ENCODE peak calls at places on chromosome 22, in six cellular contexts. Z, O, B, G, H and T are unnamed samples. For H3K4me1, the result is how much of the 10 kb centered on the place peaks cover.

GRCh38 chr22:37696657-37697539 is at the start of gene TRIOBP:
- DNase-seq in G (peak), B (peak), Z (peak), H (peak), O (peak), T (peak)

GRCh38 chr22:19720150-19720827 is 3.0 kb upstream of the GP1BB start:
- DNase-seq in G (no peak), O (no peak), Z (no peak), H (no peak), B (no peak), T (no peak)

GRCh38 chr22:44571566-44572413 is 73.8 kb upstream of the RTL6 start:
- DNase-seq in B (no peak), Z (no peak), H (no peak), O (no peak), G (no peak), T (no peak)

GRCh38 chr22:50269573-50270301 is 443 bp downstream of the MAPK11 start:
- DNase-seq in H (peak), O (no peak), Z (peak), B (no peak), G (no peak), T (peak)

GRCh38 chr22:37309221-37310074 is 27.1 kb downstream of the CYTH4 start:
- DNase-seq in O (no peak), B (no peak), G (no peak), H (no peak), Z (peak), T (peak)

GRCh38 chr22:45268958-45269844 is 15.5 kb upstream of the UPK3A start:
- DNase-seq in B (peak), Z (peak), H (peak), O (peak), G (no peak), T (peak)

GRCh38 chr22:26536762-26537134 is 24.5 kb upstream of the TFIP11 start:
- DNase-seq in O (no peak), G (no peak), H (no peak), Z (no peak), B (no peak), T (no peak)

GRCh38 chr22:19497245-19497644 is 17.5 kb downstream of the CDC45 start:
- DNase-seq in B (no peak), Z (no peak), O (peak), G (no peak), H (no peak), T (no peak)

GRCh38 chr22:49712195-49712791 is 115.4 kb downstream of the BRD1 start:
- DNase-seq in B (no peak), Z (no peak), H (peak), G (no peak), O (no peak), T (peak)

GRCh38 chr22:37079668-37080171 is 28.2 kb downstream of the KCTD17 start:
- DNase-seq in G (no peak), Z (peak), B (no peak), H (no peak), O (peak), T (peak)

GRCh38 chr22:38754247-38755154 is 1.3 kb downstream of the SUN2 start:
- DNase-seq in H (peak), B (no peak), O (peak), Z (no peak), G (no peak), T (no peak)

GRCh38 chr22:17155941-17156340 is 3.1 kb downstream of the HDHD5 start:
- DNase-seq in H (no peak), O (no peak), Z (no peak), B (no peak), G (no peak), T (no peak)

GRCh38 chr22:17158176-17158567 is 905 bp downstream of the HDHD5 start:
- DNase-seq in Z (no peak), H (no peak), G (no peak), O (no peak), B (no peak), T (no peak)

GRCh38 chr22:17158568-17159503 is at the start of gene HDHD5:
- DNase-seq in H (peak), B (peak), Z (peak), G (peak), O (peak), T (peak)

GRCh38 chr22:17159504-17159951 is 451 bp upstream of the HDHD5 start:
- DNase-seq in H (no peak), O (peak), Z (no peak), B (peak), G (peak), T (no peak)

GRCh38 chr22:17157714-17158113 is 1.4 kb downstream of the HDHD5 start:
- DNase-seq in G (no peak), H (no peak), Z (no peak), O (no peak), B (no peak), T (no peak)
- H3K4me1 ChIP-seq in G (under half), H (under half), Z (under half), O (under half), B (under half), T (under half)

GRCh38 chr22:46512683-46513082 is 24.7 kb downstream of the CELSR1 start:
- DNase-seq in O (no peak), H (no peak), G (no peak), B (no peak), Z (no peak), T (no peak)
- H3K4me1 ChIP-seq in O (under half), H (under half), G (under half), B (under half), Z (under half), T (under half)

GRCh38 chr22:23910496-23911190 is 16.5 kb downstream of the MIF start:
- DNase-seq in B (no peak), G (no peak), O (no peak), H (peak), Z (no peak), T (no peak)
- H3K4me1 ChIP-seq in B (under half), G (under half), O (under half), H (under half), Z (under half), T (under half)

DNA sequence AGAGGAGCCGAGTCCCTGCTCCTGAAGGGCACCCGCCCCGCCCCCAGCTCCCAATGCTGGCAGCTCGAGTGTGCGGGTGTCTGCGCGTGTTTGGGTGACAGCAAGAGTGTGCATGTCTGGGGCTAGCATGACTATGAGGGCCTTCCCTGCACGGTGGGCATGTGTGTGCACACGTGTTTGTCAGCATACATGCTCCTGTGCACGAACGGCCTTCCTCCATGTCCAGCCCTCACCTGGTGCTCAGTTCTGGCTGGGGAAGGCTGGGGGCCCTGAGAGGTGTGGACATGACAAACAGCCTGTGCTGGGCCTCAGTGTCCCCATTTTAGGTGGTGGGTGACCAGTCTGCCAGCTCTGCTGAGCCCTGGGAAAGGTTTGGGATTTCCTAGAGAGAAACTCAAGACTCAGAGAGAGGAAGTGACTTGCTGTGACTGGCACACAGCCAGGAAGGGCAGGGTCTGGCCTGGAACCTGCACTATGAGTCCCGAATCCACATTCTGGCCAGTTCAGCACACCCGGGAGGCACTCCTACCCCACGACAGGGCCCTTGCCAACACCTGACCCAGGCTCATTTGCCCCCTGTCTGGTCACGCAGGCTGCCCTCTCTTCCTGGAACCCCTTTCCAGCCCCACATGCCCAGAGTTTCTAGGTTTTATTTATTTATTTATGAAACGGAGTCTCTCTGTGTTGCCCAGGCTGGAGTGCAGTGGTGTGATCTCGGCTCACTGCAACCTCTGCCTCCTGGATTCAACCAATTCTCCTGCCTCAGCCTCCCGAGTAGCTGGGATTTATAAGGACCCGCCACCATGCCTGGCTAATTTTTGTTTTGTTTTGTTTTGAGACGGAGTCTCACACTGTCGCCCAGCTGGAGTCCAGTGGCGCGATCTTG is 3.3 kb upstream of the SHISA8 start:
- DNase-seq in G (peak), O (peak), H (no peak), Z (no peak), B (peak), T (peak)
- H3K4me1 ChIP-seq in G (under half), O (under half), H (under half), Z (under half), B (under half), T (under half)

GRCh38 chr22:40431021-40431420 is 60.6 kb downstream of the SGSM3 start:
- DNase-seq in G (no peak), Z (no peak), O (no peak), H (no peak), B (no peak), T (no peak)

GRCh38 chr22:40434101-40434500 is 63.7 kb downstream of the SGSM3 start:
- DNase-seq in Z (no peak), O (no peak), H (no peak), G (no peak), B (no peak), T (no peak)

GRCh38 chr22:40434745-40435144 is 64.4 kb downstream of the SGSM3 start:
- DNase-seq in Z (no peak), G (no peak), B (no peak), H (no peak), O (no peak), T (no peak)

GRCh38 chr22:40432167-40432566 is 61.8 kb downstream of the SGSM3 start:
- DNase-seq in H (no peak), O (no peak), Z (no peak), G (no peak), B (no peak), T (no peak)

GRCh38 chr22:40432625-40433024 is 62.2 kb downstream of the SGSM3 start:
- DNase-seq in O (no peak), Z (no peak), H (no peak), G (no peak), B (no peak), T (no peak)
- H3K4me1 ChIP-seq in O (under half), Z (under half), H (under half), G (under half), B (under half), T (half or more)

GRCh38 chr22:30398685-30399680 is 2.2 kb downstream of the SEC14L2 start:
- DNase-seq in H (no peak), B (no peak), O (no peak), Z (no peak), G (no peak), T (no peak)
- H3K4me1 ChIP-seq in H (under half), B (under half), O (under half), Z (under half), G (under half), T (under half)

DNA sequence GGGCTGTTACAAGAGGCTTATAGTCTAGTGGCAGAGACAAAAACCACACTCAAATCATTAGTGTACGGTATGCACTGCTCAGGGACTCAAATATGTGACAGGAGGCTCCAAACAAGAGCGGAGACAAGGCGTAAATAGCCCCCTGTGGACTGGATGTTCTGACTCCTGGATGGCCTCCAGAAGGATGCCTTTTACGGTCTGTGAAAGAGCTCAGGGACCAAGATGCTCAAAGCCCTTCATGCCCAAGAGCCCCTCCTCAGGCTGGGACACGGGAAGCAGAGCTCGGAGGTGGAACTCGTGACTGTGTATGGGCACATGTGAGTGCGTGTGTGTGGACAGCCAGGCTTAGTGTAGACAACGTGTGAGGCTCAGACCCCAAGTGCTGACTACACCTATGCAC is 9.7 kb downstream of the PPM1F start:
- DNase-seq in H (no peak), O (peak), B (no peak), G (no peak), Z (no peak), T (peak)
- H3K4me1 ChIP-seq in H (under half), O (under half), B (under half), G (under half), Z (under half), T (half or more)

GRCh38 chr22:43000441-43001175 is 14.3 kb downstream of the PACSIN2 start:
- DNase-seq in H (no peak), G (no peak), Z (no peak), B (no peak), O (peak), T (no peak)
- H3K4me1 ChIP-seq in H (under half), G (half or more), Z (half or more), B (half or more), O (under half), T (half or more)